ENCODE peak calls at places on chromosomes 11 and 22, in six cellular contexts. K is left ventricle myocardium inferior, D is endodermal cell, O is HepG2, S is GM23338, G is heart left ventricle. F is an unnamed sample. For H3K4me1, the result is how much of the 10 kb centered on the place peaks cover.

GRCh38 chr11:68756171-68756766 is 4.9 kb upstream of the TESMIN start:
- DNase-seq in K (no peak), D (no peak), S (no peak), O (no peak), G (no peak), F (peak)

GRCh38 chr11:6404341-6405038 is 14.2 kb downstream of the SMPD1 start:
- DNase-seq in G (no peak), O (no peak), K (no peak), D (no peak), S (no peak), F (no peak)

GRCh38 chr11:111069076-111069475 is 176.4 kb upstream of the POU2AF2 start:
- DNase-seq in G (no peak), K (no peak), D (peak), S (peak), O (peak), F (no peak)

GRCh38 chr11:118845369-118845768 is 38.3 kb upstream of the CXCR5 start:
- DNase-seq in D (no peak), G (no peak), K (no peak), O (no peak), S (no peak), F (peak)

GRCh38 chr11:12802418-12803085 is 128.3 kb downstream of the TEAD1 start:
- DNase-seq in D (no peak), G (no peak), O (peak), K (no peak), S (peak), F (peak)

GRCh38 chr11:75420224-75421034 is 12.6 kb downstream of the KLHL35 start:
- DNase-seq in S (no peak), O (no peak), D (peak), K (no peak), G (no peak), F (no peak)

GRCh38 chr11:96215094-96215782 is 127.8 kb downstream of the MAML2 start:
- DNase-seq in K (no peak), D (no peak), S (no peak), O (no peak), G (no peak), F (no peak)

GRCh38 chr11:10500757-10501684 is 40.0 kb downstream of the RNF141 start:
- DNase-seq in G (no peak), D (no peak), O (no peak), S (no peak), K (no peak), F (no peak)

GRCh38 chr11:61777234-61778090 is 14.9 kb downstream of the TMEM258 start:
- DNase-seq in D (peak), G (peak), K (peak), S (peak), O (no peak), F (no peak)

DNA sequence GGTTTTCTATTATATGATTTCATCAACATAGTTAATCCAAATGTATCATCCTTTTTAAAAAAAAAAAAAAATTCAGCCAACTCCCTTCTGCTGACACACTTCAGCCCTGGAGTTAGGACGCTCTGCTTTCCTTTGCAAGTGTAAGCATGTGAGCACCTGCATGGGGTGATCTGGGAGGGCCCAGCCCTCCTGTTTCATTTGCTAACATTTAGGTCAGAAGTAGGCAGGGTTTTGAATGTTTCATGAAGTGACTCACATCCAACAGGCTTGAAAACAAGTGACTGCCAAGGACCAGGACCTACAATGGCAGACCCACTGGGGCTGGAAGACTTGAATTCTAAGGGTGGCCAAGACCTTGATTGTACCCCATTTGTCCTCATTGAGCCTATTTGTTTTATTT is 137.4 kb downstream of the CD44 start:
- DNase-seq in O (no peak), K (no peak), G (no peak), D (peak), S (no peak), F (peak)
- H3K27ac ChIP-seq in O (no peak), K (no peak), G (no peak), D (no peak), S (no peak), F (peak)

DNA sequence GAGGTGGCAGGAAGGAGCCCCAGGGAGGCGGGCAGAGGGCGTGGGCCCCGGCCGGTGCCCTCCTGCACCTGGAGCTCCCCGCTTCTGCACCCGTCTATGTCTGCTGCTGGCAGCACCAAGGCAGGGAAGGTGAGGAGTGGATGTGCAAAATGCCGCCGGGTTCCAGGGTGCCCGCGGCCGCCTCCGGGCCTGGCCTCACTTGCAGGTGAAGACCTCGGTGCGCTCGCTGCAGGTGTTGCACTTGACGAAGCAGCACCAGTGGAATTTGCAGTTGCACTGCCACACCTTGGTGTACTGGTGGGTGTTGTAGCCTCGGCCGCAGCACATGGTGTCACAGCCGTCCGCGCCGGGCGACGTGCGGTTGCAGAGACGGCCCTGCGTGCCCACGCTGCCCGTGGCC is 54.3 kb downstream of the WNT7B start:
- DNase-seq in D (no peak), K (no peak), O (no peak), G (no peak), S (no peak), F (no peak)
- H3K4me1 ChIP-seq in D (under half), K (under half), O (under half), G (under half), S (under half), F (under half)

DNA sequence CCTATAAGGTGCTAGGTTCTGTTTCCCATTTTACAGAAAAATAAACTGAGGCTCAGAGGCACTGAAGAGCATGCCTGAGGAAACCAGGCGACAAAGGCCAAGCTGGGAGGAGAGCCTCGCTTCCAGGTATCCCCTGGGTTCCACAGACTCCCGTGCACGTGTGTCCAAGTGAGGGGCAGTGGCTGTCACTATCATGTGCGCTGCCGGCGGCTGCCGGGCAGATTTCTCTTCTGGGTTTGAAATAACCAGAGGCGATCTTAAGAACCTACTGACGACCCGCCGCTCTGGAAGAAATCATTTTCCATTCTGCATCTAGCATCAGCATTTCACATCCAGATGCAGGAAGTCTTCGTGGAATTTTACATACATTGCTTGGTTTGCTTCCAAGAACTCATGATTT is 28.5 kb downstream of the ARHGAP8 start:
- DNase-seq in G (no peak), K (no peak), S (no peak), D (no peak), O (no peak), F (no peak)
- TF ChIP-seq CTCF in G (no peak), K (no peak), S (no peak), D (no peak), O (no peak), F (no peak)

GRCh38 chr11:114771172-114771571 is 92.8 kb downstream of the NXPE2 start:
- DNase-seq in K (no peak), O (no peak), G (no peak), S (no peak), D (no peak), F (no peak)

GRCh38 chr11:114773541-114774338 is 95.4 kb downstream of the NXPE2 start:
- DNase-seq in D (peak), S (peak), O (no peak), G (no peak), K (no peak), F (no peak)

GRCh38 chr11:114775849-114776621 is 97.7 kb downstream of the NXPE2 start:
- DNase-seq in K (no peak), G (no peak), D (no peak), S (no peak), O (no peak), F (no peak)

GRCh38 chr11:114776956-114777355 is 98.6 kb downstream of the NXPE2 start:
- DNase-seq in O (no peak), G (no peak), K (no peak), S (no peak), D (no peak), F (no peak)

GRCh38 chr11:114774599-114775365 is 96.5 kb downstream of the NXPE2 start:
- DNase-seq in S (peak), D (peak), O (peak), G (peak), K (no peak), F (peak)
- H3K27ac ChIP-seq in S (no peak), D (no peak), O (no peak), G (no peak), K (no peak), F (no peak)

GRCh38 chr11:19867064-19867463 is 154.4 kb downstream of the NAV2 start:
- DNase-seq in S (no peak), D (no peak), O (no peak), G (no peak), K (no peak), F (no peak)
- H3K4me1 ChIP-seq in S (half or more), D (under half), O (under half), G (under half), K (half or more), F (under half)

GRCh38 chr22:21593406-21594232 is 26.1 kb downstream of the UBE2L3 start:
- DNase-seq in O (peak), K (peak), G (peak), D (peak), S (peak), F (no peak)
- TF ChIP-seq CTCF in O (peak), K (peak), G (no peak), D (peak), S (peak), F (peak)

DNA sequence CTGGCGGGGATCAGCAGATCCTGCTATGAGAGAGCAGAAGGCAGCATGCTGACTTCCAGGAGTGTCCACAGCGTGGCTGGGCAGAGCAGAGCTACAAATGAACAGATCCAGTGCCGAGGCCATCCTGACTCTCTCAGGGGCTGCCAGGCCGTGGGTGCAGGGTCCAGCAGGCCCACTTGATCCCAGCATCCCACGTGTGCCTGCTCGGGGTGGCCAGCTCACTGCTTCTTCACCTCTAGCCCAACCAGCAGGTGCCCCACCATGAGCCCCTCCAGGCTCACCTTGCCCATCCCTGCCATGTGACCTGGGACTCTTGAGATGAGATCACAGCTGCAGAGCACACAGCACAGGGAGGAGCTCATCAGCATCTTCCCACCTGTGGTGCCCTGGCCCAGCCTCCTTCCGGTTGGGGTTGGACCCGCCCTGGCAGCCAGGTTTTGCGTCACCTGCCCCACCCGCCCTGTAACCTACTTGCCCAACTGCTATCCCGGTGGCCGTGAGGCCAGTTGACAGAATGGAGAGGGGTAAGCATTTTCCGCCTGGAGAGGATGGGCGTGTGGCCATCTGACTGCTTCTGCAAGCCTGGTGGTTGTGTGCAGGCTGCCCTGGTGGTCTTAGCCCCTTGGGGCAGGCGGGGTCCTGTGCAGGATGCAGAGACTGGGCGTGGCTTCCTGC is 11.0 kb downstream of the TANGO2 start:
- DNase-seq in G (no peak), O (no peak), K (no peak), D (no peak), S (peak), F (no peak)
- H3K27ac ChIP-seq in G (peak), O (no peak), K (peak), D (no peak), S (no peak), F (no peak)

GRCh38 chr11:32790916-32791315 is 3.5 kb downstream of the CCDC73 start:
- DNase-seq in O (no peak), K (no peak), S (no peak), D (no peak), G (no peak), F (no peak)
- H3K4me1 ChIP-seq in O (under half), K (under half), S (under half), D (under half), G (under half), F (under half)